ENCODE peak calls at places on chromosomes 6 and 20, in six cellular contexts. E, C, Y, X, G and T are unnamed samples.

GRCh38 chr6:28816909-28817807 is 106.6 kb downstream of the TRIM27 start:
- DNase-seq in E (peak; percentile 69), C (no peak), Y (no peak), X (peak; percentile 87), G (peak; percentile 22), T (no peak)

GRCh38 chr6:150599199-150600002 is at the start of gene PLEKHG1:
- DNase-seq in E (peak; percentile 71), C (no peak), Y (peak; percentile 49), X (peak; percentile 12), G (peak; percentile 81), T (peak; percentile 76)

GRCh38 chr6:37339911-37340638 is 13.7 kb upstream of the RNF8 start:
- DNase-seq in E (no peak), C (no peak), Y (no peak), X (no peak), G (no peak), T (no peak)

GRCh38 chr6:26521485-26522391 is 16.4 kb upstream of the HMGN4 start:
- DNase-seq in E (peak; percentile 85), C (no peak), Y (peak; percentile 54), X (peak; percentile 79), G (peak; percentile 91), T (peak; percentile 89)

GRCh38 chr6:38508286-38508685 is 131.4 kb downstream of the BTBD9 start:
- DNase-seq in E (no peak), C (no peak), Y (no peak), X (no peak), G (no peak), T (no peak)

GRCh38 chr6:167141667-167142432 is 15.9 kb downstream of the GPR31 start:
- DNase-seq in E (peak; percentile 59), C (no peak), Y (peak; percentile 41), X (peak; percentile 4), G (peak; percentile 74), T (peak; percentile 62)

GRCh38 chr6:34888441-34888820 is 589 bp upstream of the TAF11 start:
- DNase-seq in E (no peak), C (no peak), Y (no peak), X (no peak), G (no peak), T (no peak)

GRCh38 chr6:132495604-132496079 is 17.3 kb downstream of the STX7 start:
- DNase-seq in E (no peak), C (no peak), Y (no peak), X (no peak), G (no peak), T (no peak)

GRCh38 chr6:12467706-12468670 is 177.8 kb downstream of the EDN1 start:
- DNase-seq in E (no peak), C (peak; percentile 67), Y (no peak), X (peak; percentile 21), G (no peak), T (no peak)

GRCh38 chr20:2699775-2700413 is 7.3 kb downstream of the EBF4 start:
- DNase-seq in E (no peak), C (no peak), Y (no peak), X (no peak), G (no peak), T (no peak)

GRCh38 chr6:135251964-135252429 is 70.9 kb downstream of the MYB start:
- DNase-seq in E (no peak), C (no peak), Y (no peak), X (no peak), G (no peak), T (no peak)

GRCh38 chr20:36369739-36370138 is 63.6 kb downstream of the DLGAP4 start:
- DNase-seq in E (no peak), C (no peak), Y (no peak), X (no peak), G (no peak), T (no peak)

GRCh38 chr6:52457096-52457495 is 37.0 kb downstream of the EFHC1 start:
- DNase-seq in E (no peak), C (no peak), Y (no peak), X (no peak), G (no peak), T (no peak)

GRCh38 chr6:31474871-31475286 is 23.1 kb upstream of the MICB start:
- DNase-seq in E (no peak), C (no peak), Y (no peak), X (no peak), G (no peak), T (no peak)
- TF ChIP-seq CTCF in E (no peak), C (peak; percentile 31), Y (peak; percentile 17), X (peak; percentile 37), G (peak; percentile 44), T (no peak)

GRCh38 chr6:128520436-128521301 is at the start of gene PTPRK:
- DNase-seq in E (peak; percentile 93), C (peak; percentile 83), Y (peak; percentile 90), X (peak; percentile 86), G (peak; percentile 94), T (peak; percentile 38)
- TF ChIP-seq CTCF in E (peak; percentile 12), C (peak; percentile 3), Y (peak; percentile 44), X (no peak), G (peak; percentile 74), T (no peak)

GRCh38 chr6:108596947-108597346 is 36.2 kb downstream of the FOXO3 start:
- DNase-seq in E (no peak), C (no peak), Y (no peak), X (no peak), G (no peak), T (no peak)
- TF ChIP-seq CTCF in E (no peak), C (no peak), Y (no peak), X (no peak), G (no peak), T (no peak)

DNA sequence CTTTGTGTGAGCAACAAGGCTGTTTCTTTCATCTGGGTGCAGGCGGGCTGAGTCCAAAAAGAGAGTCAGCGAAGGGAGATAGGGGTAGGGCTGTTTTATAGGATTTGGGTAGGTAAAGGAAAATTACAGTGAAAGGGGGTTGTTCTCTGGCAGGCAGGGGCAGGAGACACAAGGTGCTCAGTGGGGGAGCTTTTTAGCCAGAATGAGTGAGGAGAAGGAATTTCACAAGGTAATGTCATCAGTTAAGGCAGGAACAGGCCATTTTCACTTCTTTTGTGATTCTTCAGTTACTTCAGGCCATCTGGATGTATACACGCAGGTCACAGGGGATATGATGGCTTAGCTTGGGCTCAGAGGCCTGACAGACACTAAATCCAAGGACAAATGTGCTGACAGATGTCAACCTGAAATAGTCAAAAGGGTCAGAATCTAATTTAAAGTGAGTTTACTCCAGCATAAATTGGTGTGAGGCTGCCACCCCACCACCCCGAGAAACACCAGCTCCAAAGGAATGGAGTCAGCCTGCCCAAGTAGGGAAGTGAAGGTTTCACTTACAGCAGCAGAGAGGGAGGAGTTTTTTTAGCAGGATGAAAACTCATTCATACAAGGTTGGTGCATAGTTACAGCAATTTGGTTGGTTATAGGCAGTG is 560.0 kb upstream of the CDH4 start:
- DNase-seq in E (no peak), C (no peak), Y (no peak), X (no peak), G (no peak), T (no peak)
- TF ChIP-seq CTCF in E (no peak), C (no peak), Y (no peak), X (no peak), G (no peak), T (no peak)

GRCh38 chr6:20024979-20025378 is 187.3 kb downstream of the MBOAT1 start:
- DNase-seq in E (no peak), C (no peak), Y (no peak), X (no peak), G (no peak), T (no peak)
- TF ChIP-seq CTCF in E (no peak), C (no peak), Y (no peak), X (no peak), G (no peak), T (no peak)

GRCh38 chr6:130749402-130749801 is 77.8 kb upstream of the SMLR1 start:
- DNase-seq in E (no peak), C (no peak), Y (no peak), X (peak; percentile 21), G (no peak), T (no peak)
- TF ChIP-seq CTCF in E (no peak), C (no peak), Y (no peak), X (no peak), G (no peak), T (no peak)

GRCh38 chr20:64083380-64084208 is 604 bp downstream of the LKAAEAR1 start:
- DNase-seq in E (peak; percentile 88), C (no peak), Y (peak; percentile 67), X (peak; percentile 63), G (peak; percentile 86), T (peak; percentile 73)
- TF ChIP-seq CTCF in E (peak; percentile 92), C (peak; percentile 55), Y (peak; percentile 54), X (no peak), G (peak; percentile 67), T (no peak)

DNA sequence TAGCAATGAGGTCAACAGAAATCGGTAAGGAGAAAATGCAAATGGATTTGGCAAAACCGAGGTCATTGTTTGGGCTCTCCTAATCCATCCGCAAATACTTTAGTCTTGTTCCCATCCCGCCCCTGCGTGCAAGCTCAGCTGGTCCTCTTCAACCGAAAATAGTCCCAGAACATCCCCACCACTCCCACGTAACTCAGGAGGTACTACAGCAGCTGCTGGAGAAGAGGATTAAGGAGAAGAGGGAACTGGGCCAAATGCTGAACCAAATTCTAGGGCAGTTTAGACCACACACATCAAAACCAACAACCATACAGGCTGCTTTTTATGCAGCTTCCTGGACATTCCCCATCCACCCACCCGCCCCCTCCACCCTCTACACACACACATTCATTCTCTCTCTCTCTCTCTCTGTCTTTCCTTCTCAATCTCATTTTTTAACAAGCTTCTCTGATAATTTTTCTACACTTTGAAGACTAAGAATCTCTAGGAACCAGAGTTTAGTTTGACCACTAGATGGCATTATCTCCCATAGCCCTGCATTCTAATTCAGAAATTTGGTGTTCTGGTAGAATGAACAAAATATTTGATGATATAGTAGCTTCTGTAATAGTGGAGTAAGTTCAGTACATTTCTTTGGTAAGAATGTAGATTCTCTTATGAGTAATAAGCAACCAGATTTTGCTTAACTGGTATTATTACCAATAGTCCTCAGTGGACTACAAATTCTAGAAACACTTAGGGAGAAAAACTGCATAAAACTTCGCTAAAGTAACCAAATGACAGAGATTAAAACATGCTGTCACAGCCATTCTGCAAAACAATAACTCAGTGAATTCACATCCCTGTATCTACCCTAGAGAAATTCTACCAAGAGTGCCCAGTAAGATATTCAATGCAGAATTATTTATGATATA is 52.1 kb upstream of the BEND6 start:
- DNase-seq in E (no peak), C (peak; percentile 48), Y (no peak), X (peak; percentile 85), G (no peak), T (no peak)
- TF ChIP-seq CTCF in E (peak; percentile 67), C (peak; percentile 53), Y (peak; percentile 59), X (peak; percentile 78), G (peak; percentile 59), T (peak; percentile 7)